ENCODE peak calls at places on chromosome 14, in four cellular contexts. One of them, this sample, is unnamed.

GRCh38 chr14:90505531-90505930 is 108.7 kb downstream of the CALM1 start:
- DNase-seq in GM12878: no peak
- DNase-seq in HepG2: no peak
- DNase-seq in GM12891: no peak
- DNase-seq in this sample: no peak

GRCh38 chr14:29518335-29518734 is 409.3 kb downstream of the PRKD1 start:
- DNase-seq in GM12878: no peak
- DNase-seq in HepG2: no peak
- DNase-seq in GM12891: no peak
- DNase-seq in this sample: no peak

GRCh38 chr14:20723458-20723857 is 22.2 kb upstream of the EDDM3A start:
- DNase-seq in GM12878: no peak
- DNase-seq in HepG2: no peak
- DNase-seq in GM12891: no peak
- DNase-seq in this sample: no peak

GRCh38 chr14:103533999-103534575 is 5.1 kb downstream of the TRMT61A start:
- DNase-seq in GM12878: no peak
- DNase-seq in HepG2: no peak
- DNase-seq in GM12891: no peak
- DNase-seq in this sample: no peak

GRCh38 chr14:38718519-38718918 is 384.5 kb downstream of the SEC23A start:
- DNase-seq in GM12878: no peak
- DNase-seq in HepG2: no peak
- DNase-seq in GM12891: no peak
- DNase-seq in this sample: no peak

GRCh38 chr14:100536721-100537700 is 50.2 kb downstream of the BEGAIN start:
- DNase-seq in GM12878: no peak
- DNase-seq in HepG2: no peak
- DNase-seq in GM12891: no peak
- DNase-seq in this sample: peak

GRCh38 chr14:104859900-104860299 is 5.2 kb upstream of the CEP170B start:
- DNase-seq in GM12878: no peak
- DNase-seq in HepG2: no peak
- DNase-seq in GM12891: no peak
- DNase-seq in this sample: no peak

GRCh38 chr14:91729756-91730155 is 2.1 kb downstream of the CATSPERB start:
- DNase-seq in GM12878: no peak
- DNase-seq in HepG2: no peak
- DNase-seq in GM12891: no peak
- DNase-seq in this sample: no peak

GRCh38 chr14:81710232-81710845 is 176.7 kb upstream of the SEL1L start:
- DNase-seq in GM12878: peak
- DNase-seq in HepG2: peak
- DNase-seq in GM12891: no peak
- DNase-seq in this sample: no peak

GRCh38 chr14:80987235-80988032 is 32.0 kb downstream of the TSHR start:
- DNase-seq in GM12878: no peak
- DNase-seq in HepG2: peak
- DNase-seq in GM12891: peak
- DNase-seq in this sample: peak

GRCh38 chr14:86683525-86683924 is 1153.6 kb downstream of the FLRT2 start:
- DNase-seq in GM12878: no peak
- DNase-seq in HepG2: no peak
- DNase-seq in GM12891: no peak
- DNase-seq in this sample: no peak

GRCh38 chr14:71136386-71137060 is 229.3 kb downstream of the PCNX1 start:
- DNase-seq in GM12878: no peak
- DNase-seq in HepG2: no peak
- DNase-seq in GM12891: no peak
- DNase-seq in this sample: no peak

GRCh38 chr14:89303452-89304435 is 113.3 kb downstream of the FOXN3 start:
- DNase-seq in GM12878: peak
- DNase-seq in HepG2: peak
- DNase-seq in GM12891: no peak
- DNase-seq in this sample: no peak

GRCh38 chr14:85948163-85948562 is 418.2 kb downstream of the FLRT2 start:
- DNase-seq in GM12878: no peak
- DNase-seq in HepG2: no peak
- DNase-seq in GM12891: no peak
- DNase-seq in this sample: no peak

GRCh38 chr14:99318091-99318958 is 46.3 kb upstream of the BCL11B start:
- DNase-seq in GM12878: no peak
- DNase-seq in HepG2: peak
- DNase-seq in GM12891: no peak
- DNase-seq in this sample: no peak

GRCh38 chr14:35144029-35144428 is 21.7 kb downstream of the PRORP start:
- DNase-seq in GM12878: no peak
- DNase-seq in HepG2: peak
- DNase-seq in GM12891: no peak
- DNase-seq in this sample: no peak

GRCh38 chr14:38045461-38045860 is 162.2 kb upstream of the SSTR1 start:
- DNase-seq in GM12878: no peak
- DNase-seq in HepG2: no peak
- DNase-seq in GM12891: no peak
- DNase-seq in this sample: no peak

GRCh38 chr14:104882991-104883660 is 18.1 kb downstream of the CEP170B start:
- DNase-seq in GM12878: no peak
- DNase-seq in HepG2: no peak
- DNase-seq in GM12891: no peak
- DNase-seq in this sample: no peak

GRCh38 chr14:100674428-100674827 is 52.3 kb upstream of the DLK1 start:
- DNase-seq in GM12878: no peak
- DNase-seq in HepG2: no peak
- DNase-seq in GM12891: no peak
- DNase-seq in this sample: no peak

DNA sequence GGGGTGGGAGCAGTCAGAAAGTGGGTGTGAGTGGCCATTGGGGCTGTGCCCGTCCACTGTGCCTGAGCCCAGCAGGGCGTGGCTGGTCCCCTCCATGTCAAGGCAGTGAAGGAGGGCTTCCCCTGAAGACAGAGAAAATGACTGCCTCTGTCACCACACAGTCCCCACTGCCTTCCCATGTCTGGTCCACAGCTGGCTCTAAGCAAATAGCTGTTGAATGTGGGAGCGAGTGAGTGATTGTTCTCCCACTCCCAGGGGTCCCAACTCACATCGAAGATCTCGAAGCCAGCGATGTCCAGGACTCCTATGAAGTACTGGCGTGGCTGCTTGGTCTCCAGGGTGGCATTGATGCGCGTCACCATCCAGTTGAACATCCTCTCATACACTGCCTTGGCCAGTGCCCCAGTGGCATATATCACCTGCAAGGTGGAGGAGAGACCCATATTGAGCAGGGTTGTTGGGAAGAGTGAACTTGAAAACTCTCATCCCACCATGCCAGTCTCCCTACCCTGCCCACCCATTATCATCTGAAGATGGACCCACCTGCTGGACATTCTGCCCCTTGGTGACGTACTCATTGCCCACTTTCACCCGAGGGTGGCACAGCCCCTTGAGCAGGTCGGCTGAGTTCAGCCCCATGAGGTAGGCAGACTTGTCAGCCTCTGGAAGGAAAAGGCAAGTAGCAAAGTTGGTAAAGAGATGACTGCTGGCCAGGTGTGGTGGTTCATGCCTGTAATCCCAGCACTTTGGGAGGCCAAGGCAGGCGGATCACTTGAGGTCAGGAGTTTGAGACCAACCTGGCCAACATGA is 6.6 kb downstream of the MYH7 start:
- DNase-seq in GM12878: no peak
- DNase-seq in HepG2: no peak
- DNase-seq in GM12891: no peak
- DNase-seq in this sample: no peak
- TF ChIP-seq POLR2A in GM12878: no peak
- TF ChIP-seq POLR2A in HepG2: no peak
- TF ChIP-seq POLR2A in GM12891: no peak
- TF ChIP-seq POLR2A in this sample: no peak

GRCh38 chr14:102182190-102182589 is 42.5 kb downstream of the WDR20 start:
- DNase-seq in GM12878: no peak
- DNase-seq in HepG2: no peak
- DNase-seq in GM12891: no peak
- DNase-seq in this sample: no peak

GRCh38 chr14:102180248-102180998 is 40.7 kb downstream of the WDR20 start:
- DNase-seq in GM12878: no peak
- DNase-seq in HepG2: no peak
- DNase-seq in GM12891: no peak
- DNase-seq in this sample: no peak

GRCh38 chr14:102182901-102183619 is 43.4 kb downstream of the WDR20 start:
- DNase-seq in GM12878: no peak
- DNase-seq in HepG2: no peak
- DNase-seq in GM12891: no peak
- DNase-seq in this sample: no peak

GRCh38 chr14:102183922-102184677 is 44.4 kb downstream of the WDR20 start:
- DNase-seq in GM12878: no peak
- DNase-seq in HepG2: no peak
- DNase-seq in GM12891: no peak
- DNase-seq in this sample: no peak

GRCh38 chr14:102181187-102181586 is 41.5 kb downstream of the WDR20 start:
- DNase-seq in GM12878: no peak
- DNase-seq in HepG2: no peak
- DNase-seq in GM12891: no peak
- DNase-seq in this sample: no peak
- TF ChIP-seq TAF1 in GM12878: no peak
- TF ChIP-seq TAF1 in HepG2: no peak
- TF ChIP-seq TAF1 in GM12891: no peak
- TF ChIP-seq TAF1 in this sample: no peak

GRCh38 chr14:76716285-76716684 is 45.0 kb upstream of the VASH1 start:
- DNase-seq in GM12878: no peak
- DNase-seq in HepG2: no peak
- DNase-seq in GM12891: no peak
- DNase-seq in this sample: no peak

GRCh38 chr14:76719664-76720063 is 41.6 kb upstream of the VASH1 start:
- DNase-seq in GM12878: no peak
- DNase-seq in HepG2: no peak
- DNase-seq in GM12891: no peak
- DNase-seq in this sample: no peak

GRCh38 chr14:76718306-76719075 is 42.8 kb upstream of the VASH1 start:
- DNase-seq in GM12878: no peak
- DNase-seq in HepG2: no peak
- DNase-seq in GM12891: no peak
- DNase-seq in this sample: no peak

GRCh38 chr14:76715927-76716200 is 45.4 kb upstream of the VASH1 start:
- DNase-seq in GM12878: no peak
- DNase-seq in HepG2: no peak
- DNase-seq in GM12891: no peak
- DNase-seq in this sample: no peak

DNA sequence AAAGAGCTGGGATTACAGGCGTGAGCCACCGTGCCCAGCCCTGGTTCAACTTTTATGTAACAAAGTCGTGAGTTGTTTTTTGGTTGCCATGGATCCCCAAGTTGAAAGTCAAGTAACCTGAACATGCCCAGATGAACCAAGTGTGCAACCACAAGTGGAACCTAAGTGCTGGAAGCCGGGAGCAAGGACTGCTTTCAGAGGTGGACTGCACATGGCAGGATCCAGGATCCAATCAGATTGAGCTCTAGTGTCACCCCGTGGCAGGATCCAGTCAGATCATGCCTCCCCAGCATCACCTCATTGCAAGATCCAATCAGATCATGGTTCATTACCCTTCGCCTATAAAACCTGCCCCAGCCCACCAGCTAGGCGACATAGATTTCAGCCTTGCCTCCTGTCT is 43.8 kb upstream of the VASH1 start:
- DNase-seq in GM12878: no peak
- DNase-seq in HepG2: no peak
- DNase-seq in GM12891: no peak
- DNase-seq in this sample: no peak
- TF ChIP-seq POLR2AphosphoS5 in GM12878: no peak
- TF ChIP-seq POLR2AphosphoS5 in HepG2: no peak
- TF ChIP-seq POLR2AphosphoS5 in GM12891: no peak
- TF ChIP-seq POLR2AphosphoS5 in this sample: no peak

DNA sequence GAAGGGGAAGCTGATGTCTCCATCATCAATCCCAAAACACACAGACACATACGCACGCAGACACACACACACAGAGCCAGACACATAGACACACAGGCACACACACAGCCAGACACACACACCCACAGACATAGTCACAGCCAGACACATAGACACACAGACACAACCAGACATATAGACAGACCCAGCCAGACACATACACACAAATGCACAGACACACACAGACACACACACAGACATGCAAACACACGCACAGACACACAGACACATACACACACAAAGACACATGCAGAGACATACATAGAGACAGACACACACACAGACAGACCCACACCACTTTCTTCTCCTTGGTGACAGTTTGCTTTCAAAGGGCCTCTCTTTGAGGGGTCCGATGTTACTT is 6.3 kb downstream of the CCDC197 start:
- DNase-seq in GM12878: no peak
- DNase-seq in HepG2: no peak
- DNase-seq in GM12891: no peak
- DNase-seq in this sample: no peak
- TF ChIP-seq POLR2A in GM12878: no peak
- TF ChIP-seq POLR2A in HepG2: no peak
- TF ChIP-seq POLR2A in GM12891: no peak
- TF ChIP-seq POLR2A in this sample: no peak

GRCh38 chr14:52012635-52013034 is 23.3 kb downstream of the RTRAF start:
- DNase-seq in GM12878: no peak
- DNase-seq in HepG2: no peak
- DNase-seq in GM12891: no peak
- DNase-seq in this sample: no peak
- TF ChIP-seq TAF1 in GM12878: no peak
- TF ChIP-seq TAF1 in HepG2: no peak
- TF ChIP-seq TAF1 in GM12891: no peak
- TF ChIP-seq TAF1 in this sample: no peak

GRCh38 chr14:96090441-96091148 is 51.4 kb downstream of the C14orf132 start:
- DNase-seq in GM12878: no peak
- DNase-seq in HepG2: no peak
- DNase-seq in GM12891: no peak
- DNase-seq in this sample: no peak
- TF ChIP-seq POLR2AphosphoS5 in GM12878: no peak
- TF ChIP-seq POLR2AphosphoS5 in HepG2: no peak
- TF ChIP-seq POLR2AphosphoS5 in GM12891: no peak
- TF ChIP-seq POLR2AphosphoS5 in this sample: no peak

This sample was measured in GM12892.